ENCODE peak calls at places on chromosomes 11 and 22, in eight cellular contexts. One of them, this sample, is unnamed.

GRCh38 chr22:20465759-20466077 is 28.1 kb upstream of the SCARF2 start:
- DNase-seq in CD8-positive, alpha-beta T cell: no peak
- DNase-seq in tibial artery: no peak
- DNase-seq in Caco-2: no peak
- DNase-seq in neuronal stem cell: no peak
- DNase-seq in HAP-1: no peak
- DNase-seq in gastrocnemius medialis: no peak
- DNase-seq in kidney: no peak
- DNase-seq in this sample: no peak

GRCh38 chr22:17559188-17559587 is 4.1 kb upstream of the SLC25A18 start:
- DNase-seq in CD8-positive, alpha-beta T cell: no peak
- DNase-seq in neuronal stem cell: no peak
- DNase-seq in Caco-2: no peak
- DNase-seq in HAP-1: no peak
- DNase-seq in kidney: no peak
- DNase-seq in gastrocnemius medialis: no peak
- DNase-seq in tibial artery: no peak
- DNase-seq in this sample: no peak

GRCh38 chr11:6321356-6321755 is 1.1 kb upstream of the CAVIN3 start:
- DNase-seq in CD8-positive, alpha-beta T cell: no peak
- DNase-seq in HAP-1: no peak
- DNase-seq in Caco-2: no peak
- DNase-seq in kidney: no peak
- DNase-seq in gastrocnemius medialis: no peak
- DNase-seq in tibial artery: peak; percentile 48
- DNase-seq in neuronal stem cell: no peak
- DNase-seq in this sample: no peak

GRCh38 chr11:100639140-100639539 is 47.9 kb upstream of the ARHGAP42 start:
- DNase-seq in neuronal stem cell: no peak
- DNase-seq in Caco-2: no peak
- DNase-seq in HAP-1: no peak
- DNase-seq in CD8-positive, alpha-beta T cell: no peak
- DNase-seq in kidney: no peak
- DNase-seq in gastrocnemius medialis: no peak
- DNase-seq in tibial artery: no peak
- DNase-seq in this sample: no peak

GRCh38 chr11:66676931-66677598 is 622 bp downstream of the RBM4B start:
- DNase-seq in gastrocnemius medialis: no peak
- DNase-seq in neuronal stem cell: no peak
- DNase-seq in HAP-1: no peak
- DNase-seq in tibial artery: no peak
- DNase-seq in Caco-2: no peak
- DNase-seq in kidney: no peak
- DNase-seq in CD8-positive, alpha-beta T cell: no peak
- DNase-seq in this sample: no peak

GRCh38 chr22:21942407-21942895 is 10.2 kb downstream of the PPM1F start:
- DNase-seq in tibial artery: peak; percentile 74
- DNase-seq in Caco-2: no peak
- DNase-seq in CD8-positive, alpha-beta T cell: no peak
- DNase-seq in neuronal stem cell: no peak
- DNase-seq in gastrocnemius medialis: peak; percentile 72
- DNase-seq in HAP-1: no peak
- DNase-seq in kidney: peak; percentile 94
- DNase-seq in this sample: no peak

GRCh38 chr11:124172076-124172475 is 11.1 kb upstream of the OR10D3 start:
- DNase-seq in neuronal stem cell: no peak
- DNase-seq in kidney: no peak
- DNase-seq in gastrocnemius medialis: no peak
- DNase-seq in HAP-1: no peak
- DNase-seq in CD8-positive, alpha-beta T cell: no peak
- DNase-seq in Caco-2: no peak
- DNase-seq in tibial artery: no peak
- DNase-seq in this sample: no peak

GRCh38 chr11:58334708-58335107 is 24.2 kb downstream of the OR5B17 start:
- DNase-seq in tibial artery: no peak
- DNase-seq in Caco-2: no peak
- DNase-seq in gastrocnemius medialis: no peak
- DNase-seq in neuronal stem cell: no peak
- DNase-seq in kidney: no peak
- DNase-seq in CD8-positive, alpha-beta T cell: no peak
- DNase-seq in HAP-1: no peak
- DNase-seq in this sample: peak; percentile 5

GRCh38 chr11:102171101-102171500 is 60.9 kb downstream of the YAP1 start:
- DNase-seq in HAP-1: no peak
- DNase-seq in kidney: no peak
- DNase-seq in Caco-2: no peak
- DNase-seq in CD8-positive, alpha-beta T cell: no peak
- DNase-seq in gastrocnemius medialis: no peak
- DNase-seq in neuronal stem cell: no peak
- DNase-seq in tibial artery: no peak
- DNase-seq in this sample: no peak

GRCh38 chr11:107157146-107157808 is 139.0 kb upstream of the GUCY1A2 start:
- DNase-seq in HAP-1: no peak
- DNase-seq in CD8-positive, alpha-beta T cell: no peak
- DNase-seq in kidney: no peak
- DNase-seq in neuronal stem cell: no peak
- DNase-seq in tibial artery: no peak
- DNase-seq in Caco-2: no peak
- DNase-seq in gastrocnemius medialis: no peak
- DNase-seq in this sample: peak; percentile 80

GRCh38 chr11:29243616-29244015 is 773.2 kb downstream of the KCNA4 start:
- DNase-seq in tibial artery: no peak
- DNase-seq in Caco-2: no peak
- DNase-seq in gastrocnemius medialis: no peak
- DNase-seq in HAP-1: no peak
- DNase-seq in neuronal stem cell: no peak
- DNase-seq in CD8-positive, alpha-beta T cell: no peak
- DNase-seq in kidney: no peak
- DNase-seq in this sample: no peak

GRCh38 chr11:2778630-2779498 is 79.1 kb upstream of the KCNQ1OT1 start:
- DNase-seq in gastrocnemius medialis: peak; percentile 95
- DNase-seq in HAP-1: peak; percentile 25
- DNase-seq in tibial artery: peak; percentile 75
- DNase-seq in kidney: peak; percentile 93
- DNase-seq in neuronal stem cell: no peak
- DNase-seq in Caco-2: peak; percentile 29
- DNase-seq in CD8-positive, alpha-beta T cell: no peak
- DNase-seq in this sample: no peak

GRCh38 chr11:9651899-9652748 is 11.8 kb upstream of the SWAP70 start:
- DNase-seq in Caco-2: no peak
- DNase-seq in CD8-positive, alpha-beta T cell: no peak
- DNase-seq in kidney: no peak
- DNase-seq in neuronal stem cell: no peak
- DNase-seq in tibial artery: no peak
- DNase-seq in gastrocnemius medialis: no peak
- DNase-seq in HAP-1: no peak
- DNase-seq in this sample: no peak

GRCh38 chr11:73313652-73314051 is 5.6 kb downstream of the ARHGEF17 start:
- DNase-seq in gastrocnemius medialis: no peak
- DNase-seq in CD8-positive, alpha-beta T cell: no peak
- DNase-seq in kidney: no peak
- DNase-seq in tibial artery: no peak
- DNase-seq in HAP-1: no peak
- DNase-seq in Caco-2: no peak
- DNase-seq in neuronal stem cell: no peak
- DNase-seq in this sample: no peak

GRCh38 chr11:82864268-82864667 is 36.0 kb downstream of the PRCP start:
- DNase-seq in Caco-2: peak; percentile 54
- DNase-seq in HAP-1: peak; percentile 69
- DNase-seq in gastrocnemius medialis: peak; percentile 64
- DNase-seq in CD8-positive, alpha-beta T cell: no peak
- DNase-seq in tibial artery: peak; percentile 81
- DNase-seq in neuronal stem cell: no peak
- DNase-seq in kidney: peak; percentile 73
- DNase-seq in this sample: peak; percentile 23

GRCh38 chr11:121650520-121651266 is 197.9 kb upstream of the SORL1-AS1 start:
- DNase-seq in gastrocnemius medialis: no peak
- DNase-seq in Caco-2: no peak
- DNase-seq in CD8-positive, alpha-beta T cell: no peak
- DNase-seq in HAP-1: no peak
- DNase-seq in neuronal stem cell: no peak
- DNase-seq in tibial artery: no peak
- DNase-seq in kidney: no peak
- DNase-seq in this sample: no peak

GRCh38 chr11:2599561-2600189 is 100.1 kb downstream of the KCNQ1OT1 start:
- DNase-seq in Caco-2: no peak
- DNase-seq in CD8-positive, alpha-beta T cell: no peak
- DNase-seq in neuronal stem cell: no peak
- DNase-seq in tibial artery: no peak
- DNase-seq in gastrocnemius medialis: no peak
- DNase-seq in HAP-1: no peak
- DNase-seq in kidney: no peak
- DNase-seq in this sample: no peak

GRCh38 chr22:20998411-20999336 is 3.2 kb downstream of the THAP7 start:
- DNase-seq in neuronal stem cell: no peak
- DNase-seq in kidney: peak; percentile 61
- DNase-seq in Caco-2: no peak
- DNase-seq in CD8-positive, alpha-beta T cell: no peak
- DNase-seq in HAP-1: no peak
- DNase-seq in tibial artery: no peak
- DNase-seq in gastrocnemius medialis: no peak
- DNase-seq in this sample: no peak

GRCh38 chr22:48302657-48303359 is 1524.9 kb downstream of the BRD1 start:
- DNase-seq in HAP-1: no peak
- DNase-seq in neuronal stem cell: no peak
- DNase-seq in kidney: no peak
- DNase-seq in CD8-positive, alpha-beta T cell: no peak
- DNase-seq in Caco-2: no peak
- DNase-seq in gastrocnemius medialis: no peak
- DNase-seq in tibial artery: no peak
- DNase-seq in this sample: no peak

GRCh38 chr11:46675949-46676348 is 24.5 kb downstream of the ARHGAP1 start:
- DNase-seq in gastrocnemius medialis: no peak
- DNase-seq in CD8-positive, alpha-beta T cell: no peak
- DNase-seq in kidney: no peak
- DNase-seq in neuronal stem cell: no peak
- DNase-seq in tibial artery: no peak
- DNase-seq in Caco-2: no peak
- DNase-seq in HAP-1: no peak
- DNase-seq in this sample: no peak

GRCh38 chr11:46675288-46675851 is 25.0 kb downstream of the ARHGAP1 start:
- DNase-seq in HAP-1: no peak
- DNase-seq in gastrocnemius medialis: peak; percentile 84
- DNase-seq in tibial artery: peak; percentile 84
- DNase-seq in Caco-2: no peak
- DNase-seq in kidney: no peak
- DNase-seq in neuronal stem cell: no peak
- DNase-seq in CD8-positive, alpha-beta T cell: no peak
- DNase-seq in this sample: no peak

GRCh38 chr11:46677991-46678740 is 22.3 kb downstream of the ARHGAP1 start:
- DNase-seq in Caco-2: no peak
- DNase-seq in tibial artery: no peak
- DNase-seq in kidney: peak; percentile 55
- DNase-seq in HAP-1: no peak
- DNase-seq in neuronal stem cell: no peak
- DNase-seq in gastrocnemius medialis: no peak
- DNase-seq in CD8-positive, alpha-beta T cell: no peak
- DNase-seq in this sample: no peak

GRCh38 chr11:46677169-46677568 is 23.2 kb downstream of the ARHGAP1 start:
- DNase-seq in tibial artery: no peak
- DNase-seq in CD8-positive, alpha-beta T cell: no peak
- DNase-seq in Caco-2: no peak
- DNase-seq in neuronal stem cell: no peak
- DNase-seq in HAP-1: no peak
- DNase-seq in kidney: no peak
- DNase-seq in gastrocnemius medialis: no peak
- DNase-seq in this sample: no peak

DNA sequence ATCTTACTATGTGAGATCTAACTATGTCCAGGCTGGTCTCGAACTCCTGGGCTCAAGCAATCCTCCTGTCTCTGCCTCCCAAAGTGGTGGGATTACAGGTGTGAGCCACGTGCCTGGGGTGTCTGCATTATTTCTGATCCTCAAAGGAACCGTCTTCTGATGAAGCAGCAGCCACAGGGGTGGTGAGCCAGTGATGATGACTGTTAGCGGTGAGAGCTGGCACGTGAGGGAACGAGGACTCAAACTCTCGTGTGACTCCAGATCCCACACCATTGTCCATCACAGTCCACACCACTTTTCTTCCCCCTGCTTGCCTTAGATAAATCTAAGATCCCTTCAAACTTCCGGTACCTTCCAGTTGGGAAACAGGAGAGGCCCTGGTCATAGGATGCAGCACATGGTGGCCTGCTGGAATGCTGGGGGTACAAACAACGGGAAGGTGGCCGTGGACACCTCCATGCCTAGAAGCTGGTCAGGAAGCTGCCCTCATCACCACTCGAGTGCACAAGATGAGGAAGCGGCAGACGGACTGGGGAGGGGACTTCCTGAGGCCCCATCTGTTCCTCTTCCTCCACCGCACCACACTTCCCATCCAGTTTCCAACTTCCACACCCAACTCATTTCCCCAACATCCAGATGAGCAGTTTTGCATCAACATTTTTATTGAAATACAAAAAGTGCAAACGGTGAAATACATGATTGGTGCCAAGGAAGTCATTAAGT is 23.8 kb downstream of the ARHGAP1 start:
- DNase-seq in HAP-1: no peak
- DNase-seq in gastrocnemius medialis: no peak
- DNase-seq in Caco-2: no peak
- DNase-seq in kidney: peak; percentile 46
- DNase-seq in neuronal stem cell: no peak
- DNase-seq in tibial artery: no peak
- DNase-seq in CD8-positive, alpha-beta T cell: no peak
- DNase-seq in this sample: no peak
- H3K4me1 ChIP-seq in HAP-1: no peaks in the 10 kb centered on the region
- H3K4me1 ChIP-seq in gastrocnemius medialis: peaks cover 34% of the 10 kb centered on the region
- H3K4me1 ChIP-seq in Caco-2: peaks cover 22% of the 10 kb centered on the region
- H3K4me1 ChIP-seq in kidney: no peaks in the 10 kb centered on the region
- H3K4me1 ChIP-seq in neuronal stem cell: peaks cover 4% of the 10 kb centered on the region
- H3K4me1 ChIP-seq in tibial artery: peaks cover 26% of the 10 kb centered on the region
- H3K4me1 ChIP-seq in CD8-positive, alpha-beta T cell: peaks cover 57% of the 10 kb centered on the region
- H3K4me1 ChIP-seq in this sample: peaks cover 36% of the 10 kb centered on the region

GRCh38 chr11:126414615-126415014 is 59.1 kb downstream of the ST3GAL4 start:
- DNase-seq in tibial artery: no peak
- DNase-seq in kidney: peak; percentile 86
- DNase-seq in HAP-1: no peak
- DNase-seq in Caco-2: no peak
- DNase-seq in gastrocnemius medialis: no peak
- DNase-seq in CD8-positive, alpha-beta T cell: no peak
- DNase-seq in neuronal stem cell: no peak
- DNase-seq in this sample: no peak
- H3K4me3 ChIP-seq in tibial artery: no peak overlapping the region
- H3K4me3 ChIP-seq in kidney: no peak overlapping the region
- H3K4me3 ChIP-seq in HAP-1: no peak overlapping the region
- H3K4me3 ChIP-seq in Caco-2: no peak overlapping the region
- H3K4me3 ChIP-seq in gastrocnemius medialis: no peak overlapping the region
- H3K4me3 ChIP-seq in CD8-positive, alpha-beta T cell: no peak overlapping the region
- H3K4me3 ChIP-seq in neuronal stem cell: no peak overlapping the region
- H3K4me3 ChIP-seq in this sample: no peak overlapping the region

GRCh38 chr11:65417702-65418430 is 4.7 kb upstream of the NEAT1 start:
- DNase-seq in neuronal stem cell: no peak
- DNase-seq in CD8-positive, alpha-beta T cell: no peak
- DNase-seq in Caco-2: peak; percentile 62
- DNase-seq in kidney: peak; percentile 88
- DNase-seq in HAP-1: no peak
- DNase-seq in gastrocnemius medialis: peak; percentile 88
- DNase-seq in tibial artery: peak; percentile 64
- DNase-seq in this sample: no peak
- H3K4me1 ChIP-seq in neuronal stem cell: peaks cover 49% of the 10 kb centered on the region
- H3K4me1 ChIP-seq in CD8-positive, alpha-beta T cell: peaks cover 58% of the 10 kb centered on the region
- H3K4me1 ChIP-seq in Caco-2: peaks cover 55% of the 10 kb centered on the region
- H3K4me1 ChIP-seq in kidney: peaks cover 40% of the 10 kb centered on the region
- H3K4me1 ChIP-seq in HAP-1: peaks cover 50% of the 10 kb centered on the region
- H3K4me1 ChIP-seq in gastrocnemius medialis: peaks cover 60% of the 10 kb centered on the region
- H3K4me1 ChIP-seq in tibial artery: peaks cover 57% of the 10 kb centered on the region
- H3K4me1 ChIP-seq in this sample: peaks cover 39% of the 10 kb centered on the region

GRCh38 chr22:43262990-43263644 is 76.2 kb upstream of the TTLL12 start:
- DNase-seq in gastrocnemius medialis: no peak
- DNase-seq in tibial artery: no peak
- DNase-seq in CD8-positive, alpha-beta T cell: peak; percentile 8
- DNase-seq in kidney: peak; percentile 85
- DNase-seq in Caco-2: peak; percentile 81
- DNase-seq in HAP-1: no peak
- DNase-seq in neuronal stem cell: no peak
- DNase-seq in this sample: no peak
- H3K4me3 ChIP-seq in gastrocnemius medialis: no peak overlapping the region
- H3K4me3 ChIP-seq in tibial artery: no peak overlapping the region
- H3K4me3 ChIP-seq in CD8-positive, alpha-beta T cell: peak overlapping the region; percentile 23
- H3K4me3 ChIP-seq in kidney: no peak overlapping the region
- H3K4me3 ChIP-seq in Caco-2: no peak overlapping the region
- H3K4me3 ChIP-seq in HAP-1: no peak overlapping the region
- H3K4me3 ChIP-seq in neuronal stem cell: no peak overlapping the region
- H3K4me3 ChIP-seq in this sample: no peak overlapping the region